ENCODE peak calls at places on chromosomes 5 and 9, in five cellular contexts. S, X, C, K and P are unnamed samples.

GRCh38 chr5:137778772-137779564 is 24.8 kb upstream of the HNRNPA0 start:
- DNase-seq in S (peak), X (peak), C (no peak), K (no peak), P (no peak)

GRCh38 chr5:175219256-175219835 is 224.6 kb downstream of the DRD1 start:
- DNase-seq in S (no peak), X (peak), C (no peak), K (no peak), P (no peak)

GRCh38 chr5:122703214-122703613 is 71.7 kb upstream of the SNX2 start:
- DNase-seq in S (no peak), X (no peak), C (no peak), K (no peak), P (no peak)

GRCh38 chr5:92504346-92504745 is 1076.7 kb downstream of the NR2F1-AS1 start:
- DNase-seq in S (no peak), X (no peak), C (no peak), K (no peak), P (no peak)

GRCh38 chr5:147169399-147169798 is 65.4 kb upstream of the STK32A start:
- DNase-seq in S (peak), X (peak), C (no peak), K (peak), P (no peak)

GRCh38 chr9:93681316-93682154 is 105.2 kb downstream of the PHF2 start:
- DNase-seq in S (no peak), X (no peak), C (no peak), K (peak), P (no peak)

GRCh38 chr9:91245432-91246313 is 116.0 kb downstream of the AUH start:
- DNase-seq in S (peak), X (peak), C (no peak), K (no peak), P (no peak)

GRCh38 chr5:15285901-15286583 is 213.9 kb upstream of the FBXL7 start:
- DNase-seq in S (peak), X (no peak), C (no peak), K (no peak), P (no peak)

GRCh38 chr9:93058357-93059096 is at the start of gene SUSD3:
- DNase-seq in S (no peak), X (peak), C (peak), K (peak), P (peak)

GRCh38 chr5:1535646-1536045 is 11.9 kb upstream of the LPCAT1 start:
- DNase-seq in S (no peak), X (no peak), C (no peak), K (no peak), P (no peak)

GRCh38 chr5:50958852-50959457 is 292.5 kb downstream of the PARP8 start:
- DNase-seq in S (peak), X (peak), C (peak), K (peak), P (no peak)

GRCh38 chr5:73188764-73189521 is 15.9 kb downstream of the TMEM174 start:
- DNase-seq in S (peak), X (peak), C (no peak), K (no peak), P (no peak)

GRCh38 chr9:33196736-33197135 is 29.6 kb upstream of the B4GALT1 start:
- DNase-seq in S (no peak), X (no peak), C (no peak), K (no peak), P (no peak)

GRCh38 chr5:80170117-80170535 is 85.7 kb downstream of the SERINC5 start:
- DNase-seq in S (no peak), X (no peak), C (no peak), K (no peak), P (no peak)

GRCh38 chr5:83374547-83374946 is 97.0 kb upstream of the VCAN start:
- DNase-seq in S (no peak), X (peak), C (no peak), K (no peak), P (peak)

GRCh38 chr9:78064075-78064474 is 32.5 kb upstream of the GNAQ start:
- DNase-seq in S (peak), X (peak), C (no peak), K (no peak), P (no peak)

GRCh38 chr5:163532203-163532892 is 26.9 kb downstream of the MAT2B start:
- DNase-seq in S (no peak), X (no peak), C (no peak), K (no peak), P (no peak)

GRCh38 chr5:79774171-79774854 is 84.7 kb downstream of the CMYA5 start:
- DNase-seq in S (peak), X (no peak), C (no peak), K (no peak), P (no peak)

GRCh38 chr5:176650354-176650884 is 3.1 kb downstream of the TSPAN17 start:
- DNase-seq in S (no peak), X (no peak), C (no peak), K (no peak), P (no peak)

GRCh38 chr9:96603305-96604004 is 16.2 kb downstream of the CDC14B start:
- DNase-seq in S (peak), X (peak), C (no peak), K (no peak), P (no peak)

GRCh38 chr5:76990899-76991475 is 38.1 kb downstream of the CRHBP start:
- DNase-seq in S (no peak), X (no peak), C (no peak), K (no peak), P (no peak)

GRCh38 chr5:64384761-64385160 is 121.1 kb upstream of the RGS7BP start:
- DNase-seq in S (peak), X (peak), C (no peak), K (no peak), P (no peak)

GRCh38 chr5:122902263-122902662 is 56.9 kb downstream of the SNX24 start:
- DNase-seq in S (no peak), X (no peak), C (no peak), K (no peak), P (no peak)

GRCh38 chr9:78010419-78010818 is 21.2 kb downstream of the GNAQ start:
- DNase-seq in S (no peak), X (no peak), C (no peak), K (no peak), P (no peak)

GRCh38 chr5:1177826-1178528 is 23.4 kb upstream of the SLC6A19 start:
- DNase-seq in S (no peak), X (no peak), C (no peak), K (peak), P (no peak)

GRCh38 chr5:173564106-173564505 is 52.3 kb downstream of the BOD1 start:
- DNase-seq in S (no peak), X (no peak), C (no peak), K (no peak), P (no peak)

GRCh38 chr5:56064984-56065383 is 70.2 kb upstream of the IL6ST start:
- DNase-seq in S (no peak), X (no peak), C (no peak), K (no peak), P (no peak)

GRCh38 chr9:113520109-113520642 is 56.6 kb downstream of the RGS3 start:
- DNase-seq in S (peak), X (peak), C (peak), K (peak), P (peak)

GRCh38 chr5:142237707-142238106 is 87.1 kb downstream of the SPRY4 start:
- DNase-seq in S (no peak), X (no peak), C (no peak), K (no peak), P (no peak)

GRCh38 chr9:14240491-14240890 is 73.5 kb downstream of the NFIB start:
- DNase-seq in S (no peak), X (peak), C (no peak), K (no peak), P (no peak)

GRCh38 chr5:82641362-82641988 is 363.3 kb upstream of the RPS23 start:
- DNase-seq in S (peak), X (peak), C (peak), K (peak), P (no peak)

GRCh38 chr9:38443597-38443996 is 19.3 kb upstream of the IGFBPL1 start:
- DNase-seq in S (no peak), X (no peak), C (no peak), K (no peak), P (no peak)

GRCh38 chr9:38443181-38443580 is 18.9 kb upstream of the IGFBPL1 start:
- DNase-seq in S (peak), X (no peak), C (peak), K (peak), P (no peak)

GRCh38 chr9:38442473-38443096 is 18.3 kb upstream of the IGFBPL1 start:
- DNase-seq in S (no peak), X (no peak), C (no peak), K (no peak), P (no peak)

GRCh38 chr9:38447703-38448102 is 23.4 kb upstream of the IGFBPL1 start:
- DNase-seq in S (no peak), X (no peak), C (no peak), K (no peak), P (no peak)

GRCh38 chr9:38445154-38446043 is 21.1 kb upstream of the IGFBPL1 start:
- DNase-seq in S (no peak), X (no peak), C (no peak), K (no peak), P (no peak)
- TF ChIP-seq CTCF in S (no peak), X (no peak), C (no peak), K (no peak), P (no peak)

GRCh38 chr9:20804476-20805253 is 120.6 kb downstream of the FOCAD start:
- DNase-seq in S (no peak), X (no peak), C (no peak), K (no peak), P (no peak)
- H3K4me3 ChIP-seq in S (no peak), X (no peak), C (no peak), K (no peak), P (no peak)

GRCh38 chr9:79955300-79955699 is 383.5 kb downstream of the TLE4 start:
- DNase-seq in S (no peak), X (no peak), C (no peak), K (no peak), P (no peak)
- TF ChIP-seq CTCF in S (peak), X (no peak), C (no peak), K (no peak), P (no peak)

GRCh38 chr9:136409557-136410455 is 608 bp downstream of the ENTR1 start:
- DNase-seq in S (no peak), X (peak), C (peak), K (no peak), P (no peak)
- H3K4me3 ChIP-seq in S (peak), X (peak), C (peak), K (peak), P (peak)